ENCODE peak calls at places on chromosomes 12 and 14, in nine cellular contexts. One of them, this sample, is unnamed.

GRCh38 chr14:72634910-72635647 is 258.8 kb downstream of the DPF3 start:
- DNase-seq in IMR-90: no peak
- DNase-seq in AG04450: no peak
- DNase-seq in CD8-positive, alpha-beta T cell: no peak
- DNase-seq in BJ: no peak
- DNase-seq in cardiac muscle cell: no peak
- DNase-seq in GM12865: peak
- DNase-seq in choroid plexus epithelial cell: no peak
- DNase-seq in right lobe of liver: no peak
- DNase-seq in this sample: no peak

GRCh38 chr12:19434538-19434937 is 4.8 kb upstream of the AEBP2 start:
- DNase-seq in choroid plexus epithelial cell: no peak
- DNase-seq in BJ: no peak
- DNase-seq in AG04450: no peak
- DNase-seq in CD8-positive, alpha-beta T cell: no peak
- DNase-seq in IMR-90: no peak
- DNase-seq in cardiac muscle cell: no peak
- DNase-seq in GM12865: peak
- DNase-seq in right lobe of liver: no peak
- DNase-seq in this sample: no peak

GRCh38 chr14:59490756-59491155 is 6.4 kb downstream of the JKAMP start:
- DNase-seq in choroid plexus epithelial cell: no peak
- DNase-seq in AG04450: no peak
- DNase-seq in BJ: no peak
- DNase-seq in GM12865: no peak
- DNase-seq in right lobe of liver: no peak
- DNase-seq in IMR-90: no peak
- DNase-seq in CD8-positive, alpha-beta T cell: no peak
- DNase-seq in cardiac muscle cell: no peak
- DNase-seq in this sample: no peak

GRCh38 chr14:22976620-22977433 is 5.5 kb downstream of the AJUBA start:
- DNase-seq in cardiac muscle cell: peak
- DNase-seq in GM12865: no peak
- DNase-seq in CD8-positive, alpha-beta T cell: no peak
- DNase-seq in AG04450: no peak
- DNase-seq in right lobe of liver: peak
- DNase-seq in choroid plexus epithelial cell: peak
- DNase-seq in BJ: no peak
- DNase-seq in IMR-90: peak
- DNase-seq in this sample: no peak

GRCh38 chr12:26032719-26033241 is 74.3 kb downstream of the RASSF8 start:
- DNase-seq in right lobe of liver: no peak
- DNase-seq in IMR-90: no peak
- DNase-seq in AG04450: no peak
- DNase-seq in GM12865: no peak
- DNase-seq in cardiac muscle cell: peak
- DNase-seq in CD8-positive, alpha-beta T cell: no peak
- DNase-seq in BJ: peak
- DNase-seq in choroid plexus epithelial cell: peak
- DNase-seq in this sample: no peak

GRCh38 chr14:105491366-105492006 is 440 bp downstream of the TEDC1 start:
- DNase-seq in AG04450: no peak
- DNase-seq in GM12865: peak
- DNase-seq in IMR-90: peak
- DNase-seq in BJ: no peak
- DNase-seq in cardiac muscle cell: peak
- DNase-seq in choroid plexus epithelial cell: peak
- DNase-seq in CD8-positive, alpha-beta T cell: peak
- DNase-seq in right lobe of liver: peak
- DNase-seq in this sample: peak

GRCh38 chr12:115102450-115102849 is 418.5 kb upstream of the TBX3 start:
- DNase-seq in IMR-90: no peak
- DNase-seq in choroid plexus epithelial cell: no peak
- DNase-seq in AG04450: no peak
- DNase-seq in cardiac muscle cell: no peak
- DNase-seq in CD8-positive, alpha-beta T cell: no peak
- DNase-seq in BJ: no peak
- DNase-seq in GM12865: no peak
- DNase-seq in right lobe of liver: no peak
- DNase-seq in this sample: no peak

GRCh38 chr12:108629824-108630476 is 3.7 kb downstream of the SELPLG start:
- DNase-seq in CD8-positive, alpha-beta T cell: no peak
- DNase-seq in BJ: peak
- DNase-seq in GM12865: no peak
- DNase-seq in IMR-90: peak
- DNase-seq in cardiac muscle cell: peak
- DNase-seq in right lobe of liver: no peak
- DNase-seq in choroid plexus epithelial cell: peak
- DNase-seq in AG04450: no peak
- DNase-seq in this sample: peak

GRCh38 chr14:44803239-44803905 is 158.4 kb downstream of the KLHL28 start:
- DNase-seq in cardiac muscle cell: peak
- DNase-seq in choroid plexus epithelial cell: peak
- DNase-seq in BJ: peak
- DNase-seq in AG04450: no peak
- DNase-seq in GM12865: peak
- DNase-seq in CD8-positive, alpha-beta T cell: no peak
- DNase-seq in IMR-90: peak
- DNase-seq in right lobe of liver: no peak
- DNase-seq in this sample: peak

GRCh38 chr12:42977451-42978230 is 388.1 kb upstream of the PRICKLE1 start:
- DNase-seq in CD8-positive, alpha-beta T cell: no peak
- DNase-seq in choroid plexus epithelial cell: peak
- DNase-seq in GM12865: no peak
- DNase-seq in BJ: peak
- DNase-seq in cardiac muscle cell: no peak
- DNase-seq in IMR-90: peak
- DNase-seq in AG04450: no peak
- DNase-seq in right lobe of liver: no peak
- DNase-seq in this sample: no peak

GRCh38 chr12:13835657-13836056 is 145.7 kb downstream of the GRIN2B start:
- DNase-seq in BJ: no peak
- DNase-seq in GM12865: no peak
- DNase-seq in IMR-90: no peak
- DNase-seq in AG04450: no peak
- DNase-seq in choroid plexus epithelial cell: no peak
- DNase-seq in right lobe of liver: no peak
- DNase-seq in cardiac muscle cell: no peak
- DNase-seq in CD8-positive, alpha-beta T cell: no peak
- DNase-seq in this sample: no peak

GRCh38 chr14:75446447-75446846 is 18.6 kb downstream of the JDP2 start:
- DNase-seq in choroid plexus epithelial cell: no peak
- DNase-seq in CD8-positive, alpha-beta T cell: no peak
- DNase-seq in right lobe of liver: no peak
- DNase-seq in cardiac muscle cell: peak
- DNase-seq in BJ: no peak
- DNase-seq in AG04450: no peak
- DNase-seq in IMR-90: no peak
- DNase-seq in GM12865: no peak
- DNase-seq in this sample: no peak

GRCh38 chr12:76922821-76923315 is 44.0 kb upstream of the CSRP2 start:
- DNase-seq in GM12865: no peak
- DNase-seq in right lobe of liver: no peak
- DNase-seq in choroid plexus epithelial cell: no peak
- DNase-seq in BJ: no peak
- DNase-seq in CD8-positive, alpha-beta T cell: no peak
- DNase-seq in cardiac muscle cell: no peak
- DNase-seq in AG04450: no peak
- DNase-seq in IMR-90: peak
- DNase-seq in this sample: no peak

GRCh38 chr12:76921891-76922664 is 43.3 kb upstream of the CSRP2 start:
- DNase-seq in IMR-90: no peak
- DNase-seq in CD8-positive, alpha-beta T cell: no peak
- DNase-seq in AG04450: no peak
- DNase-seq in BJ: no peak
- DNase-seq in GM12865: no peak
- DNase-seq in right lobe of liver: no peak
- DNase-seq in choroid plexus epithelial cell: no peak
- DNase-seq in cardiac muscle cell: no peak
- DNase-seq in this sample: no peak

GRCh38 chr12:76929499-76929898 is 50.7 kb upstream of the CSRP2 start:
- DNase-seq in GM12865: no peak
- DNase-seq in IMR-90: no peak
- DNase-seq in right lobe of liver: no peak
- DNase-seq in cardiac muscle cell: no peak
- DNase-seq in choroid plexus epithelial cell: no peak
- DNase-seq in BJ: no peak
- DNase-seq in CD8-positive, alpha-beta T cell: no peak
- DNase-seq in AG04450: no peak
- DNase-seq in this sample: no peak

DNA sequence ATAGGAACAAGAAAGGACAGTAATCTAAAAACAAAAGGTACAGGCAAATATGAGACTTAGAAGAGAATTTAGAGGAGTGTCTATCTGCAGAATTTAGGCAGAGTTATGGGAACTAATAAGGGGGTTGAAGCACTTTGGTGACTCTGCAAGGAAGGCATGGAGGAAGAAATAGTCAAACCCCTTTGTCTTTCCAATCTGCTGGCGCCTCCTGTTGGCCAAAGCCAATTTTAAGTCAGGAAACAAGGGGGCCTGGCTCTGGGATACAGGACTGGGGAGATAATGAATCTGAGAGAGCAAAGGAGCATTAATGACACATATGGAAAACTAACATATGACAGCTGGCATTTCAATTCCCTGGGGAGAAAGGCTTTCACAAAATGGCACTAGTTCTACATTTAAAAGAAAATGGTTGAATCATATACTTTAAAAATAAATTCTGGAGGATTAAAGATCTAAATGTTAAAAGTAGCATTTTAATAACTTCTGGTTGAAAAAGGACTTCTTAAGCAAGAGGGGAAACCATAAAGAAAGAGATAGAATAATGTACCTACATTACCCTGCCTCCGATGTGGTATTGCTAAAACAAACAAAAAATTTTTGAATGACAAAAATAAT is 48.5 kb upstream of the CSRP2 start:
- DNase-seq in AG04450: no peak
- DNase-seq in GM12865: peak
- DNase-seq in choroid plexus epithelial cell: peak
- DNase-seq in IMR-90: peak
- DNase-seq in CD8-positive, alpha-beta T cell: no peak
- DNase-seq in cardiac muscle cell: peak
- DNase-seq in BJ: no peak
- DNase-seq in right lobe of liver: peak
- DNase-seq in this sample: peak
- TF ChIP-seq CTCF in AG04450: peak
- TF ChIP-seq CTCF in GM12865: peak
- TF ChIP-seq CTCF in choroid plexus epithelial cell: peak
- TF ChIP-seq CTCF in IMR-90: peak
- TF ChIP-seq CTCF in CD8-positive, alpha-beta T cell: no peak
- TF ChIP-seq CTCF in cardiac muscle cell: peak
- TF ChIP-seq CTCF in BJ: peak
- TF ChIP-seq CTCF in right lobe of liver: peak
- TF ChIP-seq CTCF in this sample: peak

GRCh38 chr12:30985814-30986452 is 59.4 kb downstream of the TSPAN11 start:
- DNase-seq in AG04450: no peak
- DNase-seq in choroid plexus epithelial cell: peak
- DNase-seq in IMR-90: peak
- DNase-seq in GM12865: peak
- DNase-seq in cardiac muscle cell: peak
- DNase-seq in CD8-positive, alpha-beta T cell: no peak
- DNase-seq in right lobe of liver: peak
- DNase-seq in BJ: no peak
- DNase-seq in this sample: peak
- TF ChIP-seq CTCF in AG04450: peak
- TF ChIP-seq CTCF in choroid plexus epithelial cell: peak
- TF ChIP-seq CTCF in IMR-90: peak
- TF ChIP-seq CTCF in GM12865: peak
- TF ChIP-seq CTCF in cardiac muscle cell: peak
- TF ChIP-seq CTCF in CD8-positive, alpha-beta T cell: no peak
- TF ChIP-seq CTCF in right lobe of liver: peak
- TF ChIP-seq CTCF in BJ: peak
- TF ChIP-seq CTCF in this sample: peak

DNA sequence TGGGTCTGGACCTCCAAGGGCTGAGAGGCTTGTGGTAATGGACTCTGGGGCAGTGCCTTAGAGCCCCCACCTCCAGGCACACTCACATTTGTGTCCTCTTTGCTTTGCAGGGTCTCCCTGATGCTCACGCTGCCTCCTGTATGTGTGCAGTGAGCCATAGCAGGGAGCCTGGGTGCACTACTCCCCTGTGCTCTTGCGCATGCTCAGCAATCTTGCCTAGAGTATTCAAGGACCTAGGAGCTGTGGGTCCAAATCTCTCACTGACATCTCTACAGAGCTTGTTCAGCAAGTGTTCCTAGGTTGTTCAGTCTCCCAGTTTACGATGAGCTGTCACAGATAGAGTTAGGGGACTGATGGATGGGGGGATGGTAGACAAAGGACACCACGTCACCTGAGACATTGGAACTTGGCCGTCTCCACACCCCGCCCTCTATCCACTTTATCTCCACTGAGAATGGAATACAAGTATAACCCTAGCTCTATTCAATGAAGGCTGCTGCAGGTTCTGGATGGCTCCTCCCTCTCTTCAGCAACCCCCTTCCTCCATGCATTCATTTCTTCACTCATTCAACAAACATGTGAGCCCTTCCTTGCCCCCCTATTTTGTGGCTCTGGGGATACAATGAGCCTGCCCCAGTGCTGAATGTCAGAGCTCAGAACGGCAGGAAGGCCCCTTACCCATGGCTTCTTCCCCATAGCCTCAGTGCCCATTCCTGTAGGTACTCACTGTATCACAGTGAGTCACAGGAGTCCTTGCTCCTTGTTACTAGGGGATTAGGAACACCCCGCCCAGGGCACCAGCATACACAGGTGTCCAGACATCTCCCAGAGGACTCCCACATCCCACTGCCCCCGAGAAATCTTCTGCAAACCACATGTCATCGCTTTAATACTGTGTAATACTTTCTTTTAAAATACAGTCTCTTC is 31.2 kb downstream of the FIGNL2 start:
- DNase-seq in GM12865: no peak
- DNase-seq in cardiac muscle cell: no peak
- DNase-seq in BJ: no peak
- DNase-seq in CD8-positive, alpha-beta T cell: no peak
- DNase-seq in right lobe of liver: no peak
- DNase-seq in IMR-90: no peak
- DNase-seq in AG04450: no peak
- DNase-seq in choroid plexus epithelial cell: no peak
- DNase-seq in this sample: no peak
- TF ChIP-seq CTCF in GM12865: no peak
- TF ChIP-seq CTCF in cardiac muscle cell: no peak
- TF ChIP-seq CTCF in BJ: no peak
- TF ChIP-seq CTCF in CD8-positive, alpha-beta T cell: no peak
- TF ChIP-seq CTCF in right lobe of liver: no peak
- TF ChIP-seq CTCF in IMR-90: no peak
- TF ChIP-seq CTCF in AG04450: no peak
- TF ChIP-seq CTCF in choroid plexus epithelial cell: no peak
- TF ChIP-seq CTCF in this sample: no peak

GRCh38 chr14:94543450-94544123 is 17.7 kb upstream of the SERPINA4 start:
- DNase-seq in AG04450: no peak
- DNase-seq in choroid plexus epithelial cell: peak
- DNase-seq in BJ: no peak
- DNase-seq in cardiac muscle cell: no peak
- DNase-seq in IMR-90: no peak
- DNase-seq in GM12865: no peak
- DNase-seq in CD8-positive, alpha-beta T cell: no peak
- DNase-seq in right lobe of liver: no peak
- DNase-seq in this sample: no peak
- TF ChIP-seq CTCF in AG04450: no peak
- TF ChIP-seq CTCF in choroid plexus epithelial cell: peak
- TF ChIP-seq CTCF in BJ: no peak
- TF ChIP-seq CTCF in cardiac muscle cell: no peak
- TF ChIP-seq CTCF in IMR-90: no peak
- TF ChIP-seq CTCF in GM12865: no peak
- TF ChIP-seq CTCF in CD8-positive, alpha-beta T cell: no peak
- TF ChIP-seq CTCF in right lobe of liver: no peak
- TF ChIP-seq CTCF in this sample: no peak